ENCODE peak calls at places on chromosomes 3 and 15, in four cellular contexts. One of them, this sample, is unnamed.

GRCh38 chr3:122858373-122858772 is 63.5 kb downstream of the SLC49A4 start:
- DNase-seq in stimulated activated CD4-positive, alpha-beta T cell treated with anti-CD3 and anti-CD28 coated beads, Interleukin-2, amount 100 ng/mL, for 24 hours: no peak
- DNase-seq in substantia nigra: no peak
- DNase-seq in NCI-H774: no peak
- DNase-seq in this sample: no peak

GRCh38 chr15:25899870-25900269 is 36.7 kb upstream of the ATP10A start:
- DNase-seq in substantia nigra: no peak
- DNase-seq in NCI-H774: no peak
- DNase-seq in stimulated activated CD4-positive, alpha-beta T cell treated with anti-CD3 and anti-CD28 coated beads, Interleukin-2, amount 100 ng/mL, for 24 hours: no peak
- DNase-seq in this sample: no peak

GRCh38 chr15:42836251-42836650 is 84.3 kb downstream of the TTBK2 start:
- DNase-seq in substantia nigra: no peak
- DNase-seq in stimulated activated CD4-positive, alpha-beta T cell treated with anti-CD3 and anti-CD28 coated beads, Interleukin-2, amount 100 ng/mL, for 24 hours: no peak
- DNase-seq in NCI-H774: no peak
- DNase-seq in this sample: no peak

GRCh38 chr3:158769519-158770253 is 32.2 kb upstream of the MFSD1 start:
- DNase-seq in stimulated activated CD4-positive, alpha-beta T cell treated with anti-CD3 and anti-CD28 coated beads, Interleukin-2, amount 100 ng/mL, for 24 hours: no peak
- DNase-seq in substantia nigra: no peak
- DNase-seq in NCI-H774: no peak
- DNase-seq in this sample: no peak

GRCh38 chr3:12759693-12760565 is 870 bp upstream of the TMEM40 start:
- DNase-seq in stimulated activated CD4-positive, alpha-beta T cell treated with anti-CD3 and anti-CD28 coated beads, Interleukin-2, amount 100 ng/mL, for 24 hours: no peak
- DNase-seq in substantia nigra: no peak
- DNase-seq in NCI-H774: no peak
- DNase-seq in this sample: no peak

GRCh38 chr15:99253381-99254090 is 2.3 kb downstream of the LRRC28 start:
- DNase-seq in stimulated activated CD4-positive, alpha-beta T cell treated with anti-CD3 and anti-CD28 coated beads, Interleukin-2, amount 100 ng/mL, for 24 hours: no peak
- DNase-seq in substantia nigra: no peak
- DNase-seq in NCI-H774: no peak
- DNase-seq in this sample: no peak

GRCh38 chr15:56917652-56918045 is 795 bp upstream of the TCF12 start:
- DNase-seq in stimulated activated CD4-positive, alpha-beta T cell treated with anti-CD3 and anti-CD28 coated beads, Interleukin-2, amount 100 ng/mL, for 24 hours: no peak
- DNase-seq in substantia nigra: no peak
- DNase-seq in NCI-H774: no peak
- DNase-seq in this sample: no peak

GRCh38 chr3:102124301-102125158 is 275.2 kb downstream of the NFKBIZ start:
- DNase-seq in NCI-H774: no peak
- DNase-seq in stimulated activated CD4-positive, alpha-beta T cell treated with anti-CD3 and anti-CD28 coated beads, Interleukin-2, amount 100 ng/mL, for 24 hours: no peak
- DNase-seq in substantia nigra: no peak
- DNase-seq in this sample: no peak

GRCh38 chr15:74269362-74270035 is 33.4 kb downstream of the CCDC33 start:
- DNase-seq in stimulated activated CD4-positive, alpha-beta T cell treated with anti-CD3 and anti-CD28 coated beads, Interleukin-2, amount 100 ng/mL, for 24 hours: no peak
- DNase-seq in substantia nigra: no peak
- DNase-seq in NCI-H774: peak
- DNase-seq in this sample: no peak

GRCh38 chr3:49469876-49470713 is at the start of gene DAG1:
- DNase-seq in NCI-H774: peak
- DNase-seq in stimulated activated CD4-positive, alpha-beta T cell treated with anti-CD3 and anti-CD28 coated beads, Interleukin-2, amount 100 ng/mL, for 24 hours: peak
- DNase-seq in substantia nigra: peak
- DNase-seq in this sample: peak

GRCh38 chr3:68060186-68060585 is 405.8 kb upstream of the SUCLG2 start:
- DNase-seq in substantia nigra: no peak
- DNase-seq in stimulated activated CD4-positive, alpha-beta T cell treated with anti-CD3 and anti-CD28 coated beads, Interleukin-2, amount 100 ng/mL, for 24 hours: no peak
- DNase-seq in NCI-H774: no peak
- DNase-seq in this sample: no peak

GRCh38 chr3:72100626-72101187 is 315.8 kb upstream of the PROK2 start:
- DNase-seq in stimulated activated CD4-positive, alpha-beta T cell treated with anti-CD3 and anti-CD28 coated beads, Interleukin-2, amount 100 ng/mL, for 24 hours: peak
- DNase-seq in substantia nigra: peak
- DNase-seq in NCI-H774: peak
- DNase-seq in this sample: peak

GRCh38 chr15:83698294-83698693 is 44.4 kb downstream of the ADAMTSL3 start:
- DNase-seq in stimulated activated CD4-positive, alpha-beta T cell treated with anti-CD3 and anti-CD28 coated beads, Interleukin-2, amount 100 ng/mL, for 24 hours: no peak
- DNase-seq in substantia nigra: no peak
- DNase-seq in NCI-H774: no peak
- DNase-seq in this sample: no peak

GRCh38 chr15:78752492-78753358 is 58.5 kb downstream of the ADAMTS7 start:
- DNase-seq in stimulated activated CD4-positive, alpha-beta T cell treated with anti-CD3 and anti-CD28 coated beads, Interleukin-2, amount 100 ng/mL, for 24 hours: no peak
- DNase-seq in NCI-H774: no peak
- DNase-seq in substantia nigra: no peak
- DNase-seq in this sample: no peak

GRCh38 chr15:80242132-80242769 is 9.8 kb downstream of the CTXND1 start:
- DNase-seq in NCI-H774: peak
- DNase-seq in stimulated activated CD4-positive, alpha-beta T cell treated with anti-CD3 and anti-CD28 coated beads, Interleukin-2, amount 100 ng/mL, for 24 hours: no peak
- DNase-seq in substantia nigra: no peak
- DNase-seq in this sample: no peak

GRCh38 chr3:46460051-46460450 is 4.7 kb downstream of the LTF start:
- DNase-seq in NCI-H774: no peak
- DNase-seq in substantia nigra: no peak
- DNase-seq in stimulated activated CD4-positive, alpha-beta T cell treated with anti-CD3 and anti-CD28 coated beads, Interleukin-2, amount 100 ng/mL, for 24 hours: no peak
- DNase-seq in this sample: no peak

GRCh38 chr3:42213417-42213816 is 52.6 kb downstream of the CCK start:
- DNase-seq in substantia nigra: no peak
- DNase-seq in stimulated activated CD4-positive, alpha-beta T cell treated with anti-CD3 and anti-CD28 coated beads, Interleukin-2, amount 100 ng/mL, for 24 hours: no peak
- DNase-seq in NCI-H774: no peak
- DNase-seq in this sample: no peak

This sample was measured in T-helper 1 cell.